ENCODE peak calls at places on chromosome 4, in five cellular contexts. F is K562, B is GM12878, X is HepG2, N is IMR-90. R is an unnamed sample.

GRCh38 chr4:173288698-173289350 is 45.3 kb downstream of the HMGB2 start:
- DNase-seq in N (no peak), X (no peak), F (no peak), B (no peak), R (no peak)

GRCh38 chr4:92634891-92635290 is 331.1 kb downstream of the GRID2 start:
- DNase-seq in X (no peak), F (no peak), B (no peak), N (no peak), R (no peak)

GRCh38 chr4:43763029-43763610 is 685.5 kb downstream of the KCTD8 start:
- DNase-seq in B (peak; percentile 39), X (no peak), F (no peak), N (no peak), R (no peak)

GRCh38 chr4:180060159-180060889 is 2182.9 kb upstream of the TENM3 start:
- DNase-seq in F (no peak), X (no peak), N (peak; percentile 37), B (no peak), R (peak; percentile 11)

GRCh38 chr4:74531952-74532794 is 87.2 kb downstream of the AREG start:
- DNase-seq in B (peak; percentile 8), X (peak; percentile 75), N (peak; percentile 87), F (peak; percentile 27), R (peak; percentile 0)

GRCh38 chr4:103074598-103075434 is 1.7 kb downstream of the SLC9B2 start:
- DNase-seq in B (peak; percentile 44), F (no peak), N (peak; percentile 52), X (no peak), R (no peak)

GRCh38 chr4:536351-536972 is 37.5 kb downstream of the PIGG start:
- DNase-seq in B (no peak), F (no peak), X (no peak), N (no peak), R (no peak)

GRCh38 chr4:152045397-152045780 is 284.6 kb upstream of the GATB start:
- DNase-seq in B (no peak), X (no peak), F (no peak), N (no peak), R (no peak)

GRCh38 chr4:78569291-78569821 is 17.8 kb downstream of the ANXA3 start:
- DNase-seq in X (peak; percentile 31), F (no peak), N (peak; percentile 82), B (no peak), R (no peak)

GRCh38 chr4:122167369-122167768 is 15.2 kb downstream of the BLTP1 start:
- DNase-seq in B (no peak), N (no peak), F (no peak), X (no peak), R (no peak)

GRCh38 chr4:122170775-122171174 is 18.6 kb downstream of the BLTP1 start:
- DNase-seq in F (no peak), X (no peak), B (no peak), N (no peak), R (no peak)

GRCh38 chr4:122172266-122172665 is 20.1 kb downstream of the BLTP1 start:
- DNase-seq in F (no peak), X (no peak), N (no peak), B (no peak), R (no peak)
- H3K9ac ChIP-seq in F (no peak overlapping the region), X (no peak overlapping the region), N (no peak overlapping the region), B (no peak overlapping the region), R (no peak overlapping the region)

DNA sequence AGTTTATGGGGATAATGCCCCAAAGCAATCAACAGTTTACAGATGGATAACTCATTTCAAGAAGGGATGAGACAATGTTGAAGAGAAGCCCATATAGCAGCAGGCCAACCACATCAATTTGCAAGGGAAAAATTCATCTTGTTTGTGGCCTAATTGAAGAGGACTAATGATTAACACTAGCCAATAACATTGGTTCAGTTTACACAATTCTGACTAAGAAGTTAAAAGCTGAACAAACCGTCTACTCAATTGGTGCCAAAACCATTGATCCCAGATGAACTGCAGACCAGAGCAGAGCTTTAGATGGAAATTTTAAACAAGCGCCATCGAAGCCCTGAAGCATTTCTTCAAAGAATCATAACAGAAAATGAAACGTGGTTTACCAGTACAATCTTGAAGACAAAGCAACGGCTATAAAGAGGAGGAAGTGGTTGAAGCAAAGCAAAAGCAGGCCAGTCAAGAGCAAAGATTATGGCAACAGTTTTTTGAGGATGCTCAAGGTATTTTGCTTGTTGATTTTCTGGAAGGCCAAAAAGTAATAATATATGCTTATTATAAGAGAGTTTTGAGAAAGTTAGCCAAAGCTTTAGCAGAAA is 20.5 kb upstream of the BLTP1 start:
- DNase-seq in F (no peak), X (no peak), N (no peak), B (peak; percentile 25), R (no peak)
- TF ChIP-seq RFX5 in F (no peak), X (no peak), N (no peak), B (no peak), R (no peak)

GRCh38 chr4:112655270-112655669 is 18.3 kb downstream of the LARP7 start:
- DNase-seq in B (no peak), F (no peak), X (no peak), N (no peak), R (no peak)
- H3K9ac ChIP-seq in B (no peak overlapping the region), F (no peak overlapping the region), X (no peak overlapping the region), N (no peak overlapping the region), R (no peak overlapping the region)

GRCh38 chr4:2866891-2867290 is 23.2 kb downstream of the ADD1 start:
- DNase-seq in N (peak; percentile 39), X (no peak), F (no peak), B (no peak), R (no peak)
- TF ChIP-seq RFX5 in N (no peak), X (no peak), F (no peak), B (no peak), R (no peak)

GRCh38 chr4:168519576-168519975 is 22.7 kb downstream of the PALLD start:
- DNase-seq in N (no peak), X (no peak), F (no peak), B (no peak), R (no peak)
- H3K9ac ChIP-seq in N (no peak overlapping the region), X (no peak overlapping the region), F (peak overlapping the region; percentile 62), B (no peak overlapping the region), R (no peak overlapping the region)

R was measured in SK-N-SH.